ENCODE peak calls at places on chromosomes 3 and 15, in five cellular contexts. Z is GM23338, H is tibial artery, P is PC-3, L is adrenal gland. G is an unnamed sample. For H3K4me1, the result is how much of the 10 kb centered on the place peaks cover.

GRCh38 chr3:143427626-143428025 is 308.1 kb downstream of the CHST2 start:
- DNase-seq in P (no peak), Z (no peak), L (no peak), H (no peak), G (no peak)

GRCh38 chr3:167740961-167741587 is 5.6 kb downstream of the SERPINI1 start:
- DNase-seq in P (peak), H (no peak), Z (peak), L (no peak), G (peak)

GRCh38 chr3:189563841-189564563 is 67.2 kb upstream of the TP63 start:
- DNase-seq in Z (no peak), L (no peak), H (no peak), P (peak), G (peak)

GRCh38 chr15:49238342-49238741 is 68.3 kb downstream of the GALK2 start:
- DNase-seq in H (no peak), L (peak), P (no peak), Z (no peak), G (peak)

GRCh38 chr3:45761831-45762230 is 34.5 kb downstream of the SLC6A20 start:
- DNase-seq in L (no peak), Z (no peak), H (no peak), P (no peak), G (no peak)

GRCh38 chr3:105906834-105907233 is 38.0 kb upstream of the CBLB start:
- DNase-seq in P (peak), Z (no peak), L (peak), H (no peak), G (peak)

GRCh38 chr3:12884104-12884742 is 42.9 kb upstream of the RPL32 start:
- DNase-seq in Z (no peak), H (peak), P (no peak), L (no peak), G (peak)

GRCh38 chr3:143429628-143430514 is 310.3 kb downstream of the CHST2 start:
- DNase-seq in L (no peak), P (no peak), Z (peak), H (no peak), G (no peak)

GRCh38 chr3:30614373-30614772 is 8.0 kb downstream of the TGFBR2 start:
- DNase-seq in L (no peak), H (no peak), Z (no peak), P (no peak), G (no peak)

GRCh38 chr3:52119056-52119455 is 35.2 kb downstream of the POC1A start:
- DNase-seq in P (no peak), L (no peak), Z (peak), H (no peak), G (no peak)

GRCh38 chr3:127041933-127042332 is 59.0 kb downstream of the PLXNA1 start:
- DNase-seq in Z (no peak), L (no peak), P (no peak), H (peak), G (no peak)

GRCh38 chr3:16375891-16376290 is 110.9 kb downstream of the OXNAD1 start:
- DNase-seq in P (no peak), L (no peak), H (no peak), Z (no peak), G (no peak)
- H3K4me1 ChIP-seq in P (under half), L (under half), H (under half), Z (under half), G (under half)

GRCh38 chr3:9398715-9399708 is 1.6 kb downstream of the SETD5 start:
- DNase-seq in P (peak), Z (peak), H (no peak), L (peak), G (peak)
- H3K4me3 ChIP-seq in P (peak), Z (peak), H (peak), L (peak), G (peak)

DNA sequence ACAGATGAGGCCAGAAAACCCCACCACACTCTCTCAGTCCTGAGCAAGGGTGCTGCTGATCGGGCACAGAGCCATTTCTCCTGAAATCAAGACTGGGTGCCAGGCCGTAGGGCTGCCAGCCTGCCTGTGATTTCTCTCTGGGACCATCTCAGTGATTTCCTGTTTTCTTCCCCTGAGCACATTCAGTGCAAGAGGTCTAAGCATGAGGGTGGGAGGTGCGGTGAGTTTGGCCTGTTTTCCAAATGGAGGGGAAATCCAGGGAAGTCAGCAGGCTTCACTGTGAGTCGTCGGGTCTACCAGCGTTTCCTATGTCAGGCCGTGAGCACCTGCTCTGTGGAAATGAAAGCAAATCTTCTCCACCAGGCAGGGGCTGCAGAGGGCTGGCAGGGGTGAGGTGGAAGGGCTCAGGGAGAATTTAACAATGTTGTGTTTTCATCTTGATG is 82.3 kb downstream of the ST6GAL1 start:
- DNase-seq in H (peak), P (no peak), L (no peak), Z (no peak), G (no peak)
- H3K4me1 ChIP-seq in H (under half), P (under half), L (under half), Z (under half), G (under half)

GRCh38 chr3:71565326-71565725 is 18.2 kb downstream of the FOXP1 start:
- DNase-seq in Z (no peak), L (no peak), H (no peak), P (no peak), G (no peak)
- H3K4me3 ChIP-seq in Z (no peak), L (no peak), H (no peak), P (no peak), G (no peak)

GRCh38 chr3:57700737-57701136 is 7.9 kb upstream of the DENND6A start:
- DNase-seq in L (no peak), H (no peak), P (no peak), Z (no peak), G (no peak)
- H3K4me1 ChIP-seq in L (under half), H (under half), P (under half), Z (under half), G (under half)

DNA sequence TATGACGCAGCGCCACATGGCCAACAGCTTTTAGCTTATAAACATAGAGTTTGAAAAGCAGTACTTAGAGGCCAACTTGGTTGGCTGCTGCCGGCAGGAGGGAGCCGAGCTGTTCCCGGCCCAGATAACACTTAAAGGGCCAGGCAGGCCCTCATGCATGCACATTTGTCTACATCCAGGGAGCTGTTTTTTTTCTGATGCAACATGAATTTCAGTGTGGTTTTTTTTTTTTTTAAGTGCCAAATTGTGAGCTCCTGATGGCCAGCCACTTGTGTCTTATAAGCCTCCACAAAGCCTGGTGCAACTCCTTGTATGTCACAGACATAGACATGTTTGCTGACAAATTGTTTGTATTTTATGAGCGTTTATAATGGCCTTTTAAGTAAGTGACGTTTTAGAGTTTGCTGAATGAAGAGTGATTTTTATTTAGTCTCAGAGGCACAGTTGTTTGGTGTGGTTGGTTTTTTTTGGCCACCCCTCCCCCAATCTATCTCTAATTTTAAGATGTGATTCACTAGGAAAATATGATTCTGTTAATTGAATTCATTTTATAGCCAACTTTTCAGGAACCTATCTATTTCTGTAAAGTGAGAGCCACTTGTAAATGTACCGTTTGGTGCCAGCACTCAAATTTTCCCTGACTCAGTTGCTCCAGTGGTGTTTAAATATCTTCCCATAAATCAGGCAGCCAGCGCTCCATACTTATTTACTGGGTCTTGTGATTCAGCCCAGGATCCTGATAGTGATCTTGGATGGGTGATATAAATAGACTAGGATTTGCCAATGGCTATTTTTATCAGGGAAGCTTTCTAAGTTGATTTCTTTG is 134.3 kb downstream of the VGLL4 start:
- DNase-seq in L (peak), Z (peak), H (peak), P (peak), G (peak)
- H3K4me3 ChIP-seq in L (peak), Z (no peak), H (no peak), P (no peak), G (peak)

GRCh38 chr15:74788716-74789151 is 6.9 kb downstream of the CSK start:
- DNase-seq in Z (peak), L (no peak), P (no peak), H (no peak), G (no peak)
- H3K4me1 ChIP-seq in Z (under half), L (half or more), P (under half), H (under half), G (under half)

DNA sequence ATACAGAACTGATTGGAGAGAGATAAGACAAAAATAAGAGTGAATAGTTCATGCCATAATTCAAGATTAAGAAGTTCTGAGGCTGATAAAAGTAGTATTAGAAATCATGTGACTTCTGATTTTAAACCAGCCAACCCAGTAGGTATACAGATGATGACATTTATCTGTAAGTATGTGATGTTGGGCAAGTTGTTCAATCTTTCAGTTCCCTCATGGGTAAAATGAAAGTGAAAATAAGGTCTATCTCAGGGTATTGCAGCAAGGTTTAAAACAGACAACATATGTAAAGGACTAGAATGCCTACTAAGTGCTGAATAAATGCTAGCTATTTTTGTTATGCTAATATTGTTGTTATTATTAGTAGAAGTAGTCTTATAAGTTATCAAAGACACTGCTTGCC is 1055.7 kb downstream of the NAALADL2 start:
- DNase-seq in P (no peak), L (no peak), Z (no peak), H (no peak), G (peak)
- H3K4me3 ChIP-seq in P (no peak), L (no peak), Z (no peak), H (no peak), G (no peak)

GRCh38 chr3:69785769-69786311 is 46.6 kb downstream of the MITF start:
- DNase-seq in L (no peak), H (no peak), Z (peak), P (no peak), G (no peak)

GRCh38 chr3:69786854-69787253 is 47.6 kb downstream of the MITF start:
- DNase-seq in P (no peak), Z (no peak), H (no peak), L (no peak), G (no peak)

GRCh38 chr3:69787436-69788168 is 48.3 kb downstream of the MITF start:
- DNase-seq in H (no peak), Z (no peak), L (no peak), P (peak), G (peak)

GRCh38 chr3:69781593-69781992 is 42.3 kb downstream of the MITF start:
- DNase-seq in H (no peak), Z (no peak), P (no peak), L (no peak), G (no peak)

DNA sequence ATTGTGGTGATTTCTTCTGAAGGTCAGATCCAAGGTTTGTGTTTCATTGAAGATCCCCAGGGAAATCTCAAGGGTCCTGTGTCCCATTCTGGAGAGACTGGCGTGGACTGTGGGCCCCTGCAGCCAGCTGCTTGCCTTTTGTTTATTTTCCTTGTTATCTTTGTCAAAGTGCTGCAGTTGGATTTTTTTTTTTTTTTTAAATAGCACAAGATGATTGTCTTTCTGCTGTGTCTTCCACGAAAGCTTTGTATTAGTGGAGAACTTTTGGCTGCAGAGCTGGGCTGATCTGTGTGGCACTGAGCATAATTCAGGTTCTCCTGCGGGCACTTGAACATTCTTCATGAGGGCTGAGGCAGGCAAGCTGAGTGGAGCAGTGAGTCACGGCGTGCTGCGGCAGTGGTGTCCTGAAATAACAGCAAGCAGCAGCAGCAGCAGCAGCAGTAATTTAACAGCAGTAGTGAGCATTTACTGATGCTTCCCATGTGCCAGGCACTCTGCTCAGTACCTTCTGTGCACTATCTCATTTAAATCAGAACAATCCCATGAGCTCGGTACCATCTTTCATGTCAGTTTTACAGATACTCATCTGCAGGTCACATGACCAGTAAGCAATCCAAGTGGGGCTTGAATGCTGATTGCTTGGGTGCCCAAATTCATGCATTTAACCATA is 45.7 kb downstream of the MITF start:
- DNase-seq in L (peak), Z (no peak), H (peak), P (no peak), G (peak)
- H3K4me1 ChIP-seq in L (under half), Z (under half), H (under half), P (under half), G (under half)

G was measured in adipocyte.